ENCODE peak calls at places on chromosomes 2 and 18, in eight cellular contexts. Q is ovary, V is stomach, M is tibial nerve, C is body of pancreas, F is A549, S is suprapubic skin, P is breast epithelium. J is an unnamed sample.

GRCh38 chr2:63049291-63050185 is 1.1 kb upstream of the OTX1 start:
- DNase-seq in Q (peak), V (no peak), M (no peak), C (no peak), F (no peak), S (no peak), P (no peak), J (no peak)

GRCh38 chr18:42192251-42193248 is 237.5 kb downstream of the PIK3C3 start:
- DNase-seq in Q (no peak), V (no peak), M (no peak), C (no peak), F (no peak), S (no peak), P (no peak), J (no peak)

GRCh38 chr18:73948497-73948896 is 199.1 kb downstream of the FBXO15 start:
- DNase-seq in Q (no peak), V (no peak), M (no peak), C (no peak), F (no peak), S (no peak), P (no peak), J (no peak)

GRCh38 chr2:74297391-74297790 is 45.8 kb downstream of the SLC4A5 start:
- DNase-seq in Q (no peak), V (no peak), M (no peak), C (no peak), F (no peak), S (no peak), P (no peak), J (no peak)

GRCh38 chr18:57110295-57110694 is 36.6 kb upstream of the BOD1L2 start:
- DNase-seq in Q (no peak), V (no peak), M (no peak), C (no peak), F (no peak), S (no peak), P (no peak), J (no peak)

GRCh38 chr18:28175047-28175929 is 1.6 kb downstream of the CDH2 start:
- DNase-seq in Q (peak), V (peak), M (no peak), C (no peak), F (peak), S (no peak), P (no peak), J (no peak)

GRCh38 chr18:59332986-59333385 is 14.5 kb upstream of the CPLX4 start:
- DNase-seq in Q (no peak), V (no peak), M (no peak), C (no peak), F (no peak), S (no peak), P (no peak), J (no peak)

GRCh38 chr2:241804326-241805276 is 4.4 kb upstream of the NEU4 start:
- DNase-seq in Q (peak), V (no peak), M (no peak), C (no peak), F (no peak), S (peak), P (no peak), J (peak)

GRCh38 chr2:226125151-226125550 is 674.5 kb downstream of the IRS1 start:
- DNase-seq in Q (no peak), V (no peak), M (no peak), C (no peak), F (no peak), S (no peak), P (no peak), J (no peak)

GRCh38 chr18:23718243-23718720 is 29.0 kb downstream of the LAMA3 start:
- DNase-seq in Q (no peak), V (no peak), M (no peak), C (no peak), F (no peak), S (no peak), P (no peak), J (no peak)

GRCh38 chr18:23883277-23883790 is 131.2 kb upstream of the TTC39C start:
- DNase-seq in Q (no peak), V (no peak), M (peak), C (no peak), F (no peak), S (peak), P (no peak), J (no peak)

GRCh38 chr18:34223893-34224422 is 755 bp downstream of the NOL4 start:
- DNase-seq in Q (no peak), V (no peak), M (no peak), C (no peak), F (no peak), S (no peak), P (no peak), J (no peak)

GRCh38 chr18:75167137-75167536 is 41.8 kb downstream of the PTGR3 start:
- DNase-seq in Q (no peak), V (no peak), M (no peak), C (no peak), F (no peak), S (no peak), P (no peak), J (peak)

GRCh38 chr18:45519881-45520280 is 95.4 kb upstream of the SLC14A2 start:
- DNase-seq in Q (no peak), V (no peak), M (no peak), C (no peak), F (no peak), S (no peak), P (no peak), J (no peak)

GRCh38 chr2:165582409-165582808 is 112.9 kb downstream of the CSRNP3 start:
- DNase-seq in Q (no peak), V (no peak), M (no peak), C (no peak), F (no peak), S (no peak), P (no peak), J (no peak)

GRCh38 chr2:41851554-41851953 is 196.3 kb upstream of the PKDCC start:
- DNase-seq in Q (no peak), V (no peak), M (no peak), C (no peak), F (no peak), S (no peak), P (no peak), J (no peak)

GRCh38 chr2:2901384-2902345 is 476.0 kb downstream of the EIPR1 start:
- DNase-seq in Q (no peak), V (no peak), M (no peak), C (no peak), F (no peak), S (no peak), P (no peak), J (no peak)

GRCh38 chr2:234375481-234375880 is 121.4 kb downstream of the ARL4C start:
- DNase-seq in Q (no peak), V (no peak), M (no peak), C (no peak), F (no peak), S (no peak), P (no peak), J (no peak)

GRCh38 chr2:5981241-5982055 is 289.3 kb downstream of the SOX11 start:
- DNase-seq in Q (no peak), V (no peak), M (no peak), C (no peak), F (no peak), S (no peak), P (no peak), J (no peak)

GRCh38 chr2:26430826-26431225 is 29.1 kb downstream of the DRC1 start:
- DNase-seq in Q (no peak), V (no peak), M (no peak), C (no peak), F (no peak), S (no peak), P (no peak), J (no peak)

GRCh38 chr2:219570924-219571310 is 422 bp downstream of the OBSL1 start:
- DNase-seq in Q (no peak), V (no peak), M (no peak), C (peak), F (no peak), S (no peak), P (no peak), J (no peak)

GRCh38 chr2:70732736-70733427 is 35.1 kb downstream of the ADD2 start:
- DNase-seq in Q (no peak), V (no peak), M (no peak), C (no peak), F (no peak), S (no peak), P (no peak), J (no peak)

GRCh38 chr18:22674300-22674699 is 256.6 kb upstream of the CTAGE1 start:
- DNase-seq in Q (no peak), V (no peak), M (no peak), C (no peak), F (peak), S (no peak), P (no peak), J (no peak)

GRCh38 chr18:51030537-51031258 is 685 bp downstream of the SMAD4 start:
- DNase-seq in Q (peak), V (peak), M (peak), C (peak), F (peak), S (peak), P (peak), J (peak)

GRCh38 chr2:72527424-72527823 is 298.4 kb downstream of the EXOC6B start:
- DNase-seq in Q (no peak), V (no peak), M (no peak), C (no peak), F (no peak), S (no peak), P (no peak), J (no peak)

DNA sequence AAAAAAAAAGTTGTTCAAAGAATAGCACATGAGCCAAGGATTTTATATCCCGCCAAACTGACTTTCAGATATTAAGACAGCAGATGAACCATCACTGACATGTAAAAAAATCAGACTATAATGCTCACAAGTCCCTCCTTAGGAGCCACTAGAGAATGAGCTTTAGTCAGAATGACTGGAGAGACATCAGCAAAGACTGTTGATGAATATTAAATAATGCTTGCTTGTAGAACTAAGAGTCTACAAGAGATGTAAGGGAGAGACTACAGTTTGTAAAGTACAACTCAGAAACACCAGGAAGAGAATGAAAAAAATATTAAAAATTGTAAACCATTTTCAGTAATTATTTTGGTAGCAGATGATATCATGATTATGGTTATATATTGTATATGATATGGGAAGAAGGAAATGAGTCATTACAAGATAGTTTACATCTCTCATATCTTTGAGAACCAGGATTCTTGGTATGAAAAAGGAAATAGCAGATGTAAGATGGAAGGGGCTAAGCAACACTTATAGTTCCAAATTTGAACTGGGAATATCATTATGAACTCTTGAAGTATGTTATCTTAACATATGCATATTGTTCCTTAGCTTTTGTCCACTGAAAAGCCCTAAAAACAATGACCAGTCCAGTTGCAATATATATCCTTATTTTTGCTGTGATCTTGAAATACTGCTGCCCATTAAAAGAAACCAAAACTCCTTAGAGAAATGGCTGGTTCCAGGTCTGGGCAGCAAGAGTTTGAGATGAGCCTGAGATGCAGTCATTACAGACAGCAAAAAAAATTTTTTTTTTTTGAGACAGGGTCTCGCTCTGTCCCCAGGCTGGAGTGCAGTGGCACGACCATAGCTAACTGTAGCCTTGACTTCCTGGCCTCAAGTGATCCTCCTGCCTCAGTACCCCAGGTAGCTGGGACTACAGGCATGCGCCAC is 55.7 kb downstream of the PTPN2 start:
- DNase-seq in Q (no peak), V (no peak), M (no peak), C (no peak), F (no peak), S (no peak), P (no peak), J (no peak)
- TF ChIP-seq CTCF in Q (no peak), V (no peak), M (no peak), C (no peak), F (no peak), S (no peak), P (no peak), J (no peak)

GRCh38 chr2:96120991-96121390 is 4.6 kb upstream of the ADRA2B start:
- DNase-seq in Q (no peak), V (no peak), M (no peak), C (no peak), F (no peak), S (no peak), P (no peak), J (no peak)
- TF ChIP-seq POLR2A in Q (no peak), V (no peak), M (no peak), C (no peak), F (no peak), S (no peak), P (no peak), J (no peak)

GRCh38 chr18:77970814-77971213 is 721.2 kb downstream of the GALR1 start:
- DNase-seq in Q (no peak), V (no peak), M (no peak), C (no peak), F (no peak), S (no peak), P (no peak), J (no peak)
- TF ChIP-seq CTCF in Q (no peak), V (no peak), M (no peak), C (no peak), F (no peak), S (no peak), P (no peak), J (no peak)

GRCh38 chr2:207165121-207166038 is at the start of gene KLF7:
- DNase-seq in Q (peak), V (peak), M (no peak), C (peak), F (no peak), S (peak), P (peak), J (peak)
- TF ChIP-seq POLR2A in Q (no peak), V (no peak), M (no peak), C (no peak), F (peak), S (peak), P (no peak), J (no peak)

DNA sequence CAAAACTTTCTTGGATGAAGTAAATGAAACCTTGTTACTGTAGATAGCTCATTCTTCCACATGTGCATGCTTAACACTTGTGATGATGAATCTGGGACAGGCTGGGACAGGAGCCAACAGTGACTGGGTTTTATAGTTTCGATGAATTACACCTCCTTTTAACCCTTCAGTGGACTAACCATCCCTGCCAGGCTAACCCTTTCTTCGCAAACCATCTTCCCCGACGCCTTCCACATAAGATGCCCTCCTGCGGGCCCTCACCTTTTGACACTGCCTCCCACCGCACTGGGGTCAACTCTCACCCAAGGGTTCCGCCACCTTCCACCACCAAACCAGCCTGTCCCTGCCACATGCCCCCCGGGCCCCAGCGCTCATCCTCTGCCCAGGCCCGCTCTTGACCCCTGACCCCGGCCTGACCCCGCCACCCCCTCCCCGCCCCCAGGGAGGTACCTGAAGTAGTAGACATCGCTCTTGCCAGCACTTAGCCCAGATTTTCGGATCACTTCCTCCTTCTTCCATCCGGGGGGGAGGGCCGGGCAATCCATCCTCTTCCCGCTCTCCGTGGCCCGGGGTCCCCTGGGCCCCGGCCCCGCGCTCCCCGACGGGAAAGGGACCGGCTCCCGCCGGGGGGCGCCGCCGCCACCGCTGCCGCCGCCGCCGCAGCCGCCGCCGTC is 764 bp downstream of the MBD2 start:
- DNase-seq in Q (peak), V (peak), M (peak), C (peak), F (no peak), S (peak), P (peak), J (peak)
- TF ChIP-seq CTCF in Q (no peak), V (no peak), M (no peak), C (no peak), F (no peak), S (peak), P (no peak), J (no peak)

GRCh38 chr2:54456526-54457325 is 599 bp downstream of the SPTBN1 start:
- DNase-seq in Q (peak), V (no peak), M (no peak), C (peak), F (peak), S (peak), P (no peak), J (no peak)

GRCh38 chr2:54454548-54454921 is 1.6 kb upstream of the SPTBN1 start:
- DNase-seq in Q (no peak), V (no peak), M (no peak), C (no peak), F (no peak), S (no peak), P (no peak), J (no peak)

GRCh38 chr2:54457326-54458023 is 1.3 kb downstream of the SPTBN1 start:
- DNase-seq in Q (peak), V (peak), M (no peak), C (peak), F (peak), S (no peak), P (no peak), J (no peak)

GRCh38 chr2:54454922-54455583 is 1.1 kb upstream of the SPTBN1 start:
- DNase-seq in Q (peak), V (no peak), M (no peak), C (peak), F (no peak), S (no peak), P (no peak), J (no peak)

GRCh38 chr2:54455584-54456525 is at the start of gene SPTBN1:
- DNase-seq in Q (peak), V (peak), M (peak), C (peak), F (peak), S (peak), P (peak), J (peak)
- TF ChIP-seq POLR2A in Q (peak), V (no peak), M (peak), C (no peak), F (peak), S (no peak), P (no peak), J (no peak)

DNA sequence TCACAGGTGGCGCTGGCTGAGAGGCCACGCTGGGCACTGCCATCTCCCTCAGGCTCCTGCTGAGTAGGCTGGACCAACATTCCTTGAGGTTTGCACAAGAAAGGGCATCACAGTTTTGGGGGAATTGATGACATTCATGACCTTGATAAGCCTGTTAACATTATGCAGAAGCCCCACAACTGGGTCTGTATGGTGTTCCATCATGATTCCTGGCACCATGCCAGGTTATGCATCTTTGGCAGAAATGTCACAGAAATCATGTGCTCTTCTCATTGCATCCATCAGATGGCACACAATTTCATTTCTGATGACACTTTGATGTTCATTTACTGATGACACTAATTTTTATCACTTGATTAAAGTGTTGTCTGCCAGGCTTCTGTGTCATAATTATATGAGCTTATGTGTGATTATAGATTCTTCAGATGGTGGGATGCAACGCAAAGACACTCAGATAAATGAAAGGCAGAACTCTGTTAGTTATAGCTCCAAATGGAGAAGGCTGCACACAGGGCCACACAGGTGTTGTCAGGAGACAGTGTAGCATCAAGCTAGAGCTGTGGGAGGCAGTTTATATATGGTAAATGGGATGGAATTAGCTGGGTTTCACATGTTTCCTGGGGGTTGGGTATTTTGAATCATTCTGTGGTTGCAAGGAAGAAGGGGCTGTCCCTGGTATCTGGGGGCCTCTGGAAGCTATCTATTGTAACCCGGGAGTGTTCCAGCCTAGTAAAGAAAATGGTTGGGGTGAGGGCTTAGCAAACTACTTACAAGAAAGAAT is 191.3 kb downstream of the SLC39A10 start:
- DNase-seq in Q (no peak), V (no peak), M (no peak), C (no peak), F (no peak), S (no peak), P (no peak), J (no peak)
- TF ChIP-seq CTCF in Q (no peak), V (no peak), M (no peak), C (no peak), F (no peak), S (no peak), P (no peak), J (no peak)